ENCODE peak calls at places on chromosome 3, in seven cellular contexts. P, Z, X, K, U, S and A are unnamed samples.

GRCh38 chr3:41881233-41881821 is 80.6 kb downstream of the ULK4 start:
- DNase-seq in P (no peak), Z (peak; percentile 61), X (peak; percentile 29), K (no peak), U (peak; percentile 23), S (no peak), A (peak; percentile 67)

GRCh38 chr3:190175490-190175889 is 54.8 kb upstream of the P3H2 start:
- DNase-seq in P (no peak), Z (no peak), X (no peak), K (no peak), U (no peak), S (no peak), A (no peak)

GRCh38 chr3:10926441-10926830 is 66.1 kb upstream of the SLC6A1 start:
- DNase-seq in P (no peak), Z (no peak), X (no peak), K (no peak), U (no peak), S (peak; percentile 33), A (no peak)

GRCh38 chr3:127074900-127075360 is 92.0 kb downstream of the PLXNA1 start:
- DNase-seq in P (no peak), Z (no peak), X (peak; percentile 61), K (peak; percentile 62), U (no peak), S (no peak), A (peak; percentile 60)

GRCh38 chr3:102159810-102160451 is 274.9 kb upstream of the ZPLD1 start:
- DNase-seq in P (no peak), Z (no peak), X (no peak), K (no peak), U (no peak), S (no peak), A (no peak)

GRCh38 chr3:141360888-141361598 is 7.3 kb upstream of the ZBTB38 start:
- DNase-seq in P (peak; percentile 59), Z (peak; percentile 78), X (peak; percentile 70), K (no peak), U (peak; percentile 98), S (no peak), A (peak; percentile 49)

GRCh38 chr3:31743690-31744089 is 211.0 kb downstream of the STT3B start:
- DNase-seq in P (no peak), Z (no peak), X (no peak), K (no peak), U (no peak), S (no peak), A (no peak)

GRCh38 chr3:108500728-108501127 is 9.7 kb downstream of the MYH15 start:
- DNase-seq in P (no peak), Z (no peak), X (no peak), K (no peak), U (no peak), S (no peak), A (no peak)

GRCh38 chr3:101072299-101072698 is 79.1 kb upstream of the ABI3BP start:
- DNase-seq in P (no peak), Z (no peak), X (no peak), K (no peak), U (no peak), S (no peak), A (no peak)

GRCh38 chr3:123202451-123202850 is 708 bp downstream of the SEC22A start:
- DNase-seq in P (no peak), Z (peak; percentile 16), X (peak; percentile 43), K (no peak), U (peak; percentile 5), S (no peak), A (peak; percentile 2)

GRCh38 chr3:124984754-124985153 is 50.2 kb upstream of the MUC13 start:
- DNase-seq in P (no peak), Z (no peak), X (no peak), K (no peak), U (no peak), S (no peak), A (no peak)

GRCh38 chr3:53130179-53131135 is at the start of gene RFT1:
- DNase-seq in P (peak; percentile 90), Z (peak; percentile 95), X (peak; percentile 90), K (peak; percentile 73), U (peak; percentile 93), S (peak; percentile 98), A (peak; percentile 42)

GRCh38 chr3:49017978-49018706 is at the start of gene DALRD3:
- DNase-seq in P (peak; percentile 79), Z (peak; percentile 89), X (peak; percentile 89), K (no peak), U (peak; percentile 72), S (peak; percentile 85), A (peak; percentile 89)

GRCh38 chr3:188202358-188203138 is 48.6 kb downstream of the LPP start:
- DNase-seq in P (peak; percentile 2), Z (peak; percentile 12), X (no peak), K (no peak), U (peak; percentile 16), S (no peak), A (peak; percentile 65)

GRCh38 chr3:194107126-194107525 is 28.8 kb upstream of the HES1 start:
- DNase-seq in P (no peak), Z (no peak), X (no peak), K (no peak), U (no peak), S (no peak), A (no peak)

GRCh38 chr3:72031581-72031980 is 246.6 kb upstream of the PROK2 start:
- DNase-seq in P (no peak), Z (peak; percentile 24), X (no peak), K (no peak), U (no peak), S (no peak), A (no peak)

GRCh38 chr3:16978234-16978920 is 93.6 kb downstream of the PLCL2 start:
- DNase-seq in P (no peak), Z (no peak), X (no peak), K (no peak), U (no peak), S (no peak), A (no peak)

GRCh38 chr3:151011427-151011826 is 38.9 kb upstream of the CLRN1 start:
- DNase-seq in P (no peak), Z (no peak), X (no peak), K (no peak), U (no peak), S (no peak), A (no peak)

GRCh38 chr3:19898725-19899124 is 35.3 kb downstream of the EFHB start:
- DNase-seq in P (no peak), Z (no peak), X (no peak), K (no peak), U (peak; percentile 73), S (no peak), A (no peak)

GRCh38 chr3:16090013-16090412 is 84.5 kb upstream of the GALNT15 start:
- DNase-seq in P (no peak), Z (no peak), X (no peak), K (no peak), U (peak; percentile 12), S (no peak), A (no peak)

GRCh38 chr3:158419820-158420653 is 151.0 kb upstream of the MLF1 start:
- DNase-seq in P (no peak), Z (no peak), X (no peak), K (peak; percentile 30), U (no peak), S (no peak), A (no peak)

GRCh38 chr3:117011687-117012250 is 302.2 kb downstream of the TUSC7 start:
- DNase-seq in P (no peak), Z (no peak), X (no peak), K (no peak), U (no peak), S (no peak), A (no peak)

GRCh38 chr3:117006123-117006522 is 296.5 kb downstream of the TUSC7 start:
- DNase-seq in P (no peak), Z (no peak), X (no peak), K (no peak), U (no peak), S (no peak), A (no peak)

DNA sequence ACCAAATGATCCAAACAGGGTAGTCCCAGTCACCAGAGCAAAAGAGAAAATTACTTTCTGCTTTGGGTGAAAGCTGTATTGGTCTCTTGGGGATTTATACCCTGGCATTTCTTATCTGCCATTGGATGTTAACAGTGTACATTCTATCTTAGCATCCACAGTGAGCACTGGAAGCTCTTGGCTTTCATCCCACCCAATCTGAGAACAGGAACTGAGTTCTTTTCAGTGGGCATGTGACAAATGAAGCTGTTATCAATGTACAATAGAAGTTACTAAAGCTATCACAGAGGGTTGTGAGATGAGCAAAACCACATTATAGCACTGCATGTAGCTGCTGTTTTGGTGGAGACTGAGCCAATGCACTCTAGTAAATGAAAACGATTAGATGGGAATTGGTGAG is 300.7 kb downstream of the TUSC7 start:
- DNase-seq in P (no peak), Z (no peak), X (no peak), K (no peak), U (no peak), S (no peak), A (no peak)
- TF ChIP-seq JUND in P (no peak), Z (no peak), X (no peak), K (no peak), U (no peak), S (no peak), A (no peak)

GRCh38 chr3:183192650-183193300 is 30.2 kb upstream of the LAMP3 start:
- DNase-seq in P (no peak), Z (no peak), X (no peak), K (no peak), U (no peak), S (no peak), A (no peak)
- TF ChIP-seq JUND in P (no peak), Z (no peak), X (no peak), K (no peak), U (no peak), S (no peak), A (no peak)

DNA sequence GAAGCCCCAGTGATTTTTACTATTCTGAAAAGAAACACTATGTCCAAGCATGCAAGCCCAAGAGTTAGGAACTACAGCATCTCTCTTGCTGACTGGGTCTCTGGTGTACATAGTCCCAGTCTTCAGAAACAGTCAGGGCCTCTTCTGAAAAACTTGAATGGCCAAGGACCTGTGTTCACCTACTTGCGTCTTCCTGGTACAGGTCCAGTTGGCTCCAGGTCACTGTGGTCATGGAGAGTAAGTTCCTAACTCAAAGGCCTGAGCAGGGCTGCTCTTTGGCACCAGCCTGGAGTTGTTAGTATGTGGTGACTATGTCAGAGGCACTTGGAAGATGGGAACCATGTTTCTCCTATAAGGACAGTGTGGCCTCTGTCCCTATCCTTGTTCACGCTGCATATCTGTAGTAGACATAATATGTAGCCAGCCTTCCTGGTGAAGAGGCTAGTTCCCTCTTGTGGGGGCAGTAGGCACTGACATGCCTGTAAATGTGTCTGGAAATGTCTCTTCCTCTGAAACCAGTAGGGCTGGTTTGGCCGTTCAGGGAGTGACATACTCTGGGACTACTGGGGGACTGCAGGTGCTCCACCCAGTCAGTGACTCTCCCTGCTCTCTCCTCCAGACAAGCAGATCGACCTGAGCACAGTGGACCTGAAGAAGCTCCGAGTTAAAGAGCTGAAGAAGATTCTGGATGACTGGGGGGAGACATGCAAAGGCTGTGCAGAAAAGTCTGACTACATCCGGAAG is 2.6 kb upstream of the RBM15B start:
- DNase-seq in P (peak; percentile 26), Z (no peak), X (no peak), K (no peak), U (peak; percentile 45), S (peak; percentile 43), A (peak; percentile 92)
- TF ChIP-seq JUND in P (no peak), Z (no peak), X (no peak), K (no peak), U (no peak), S (no peak), A (no peak)

DNA sequence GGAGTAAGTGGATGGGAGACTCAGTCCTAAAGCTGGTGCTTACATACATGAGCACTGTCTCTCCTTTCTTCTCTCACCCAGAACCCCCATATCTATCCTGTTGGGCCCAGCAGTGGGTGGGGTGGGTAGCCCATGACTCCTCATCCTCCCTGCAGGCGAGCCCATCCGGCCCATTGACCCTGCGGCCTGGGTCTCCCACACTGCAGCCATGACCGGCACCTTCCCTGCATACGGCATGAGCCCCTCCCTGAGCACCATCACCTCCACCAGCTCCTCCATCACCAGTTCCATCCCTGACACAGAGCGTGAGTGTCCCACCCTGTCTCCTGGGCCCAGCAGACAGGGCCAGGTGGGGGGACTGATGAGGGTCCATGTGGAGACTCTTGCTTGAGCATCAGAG is 8.0 kb upstream of the AP2M1 start:
- DNase-seq in P (no peak), Z (no peak), X (no peak), K (no peak), U (no peak), S (no peak), A (no peak)
- TF ChIP-seq JUND in P (no peak), Z (no peak), X (no peak), K (no peak), U (no peak), S (no peak), A (no peak)